ENCODE peak calls at places on chromosomes 7 and 10, in eight cellular contexts. D, P, Q, S, F, T, C and G are unnamed samples.

GRCh38 chr7:121752706-121753105 is 120.3 kb upstream of the PTPRZ1 start:
- DNase-seq in D (no peak), P (peak; percentile 52), Q (peak; percentile 5), S (no peak), F (peak; percentile 13), T (peak; percentile 26), C (peak; percentile 4), G (peak; percentile 10)

GRCh38 chr10:34557173-34557572 is 257.9 kb downstream of the PARD3 start:
- DNase-seq in D (no peak), P (no peak), Q (no peak), S (no peak), F (no peak), T (no peak), C (no peak), G (no peak)

GRCh38 chr7:3089493-3089892 is 45.8 kb upstream of the CARD11 start:
- DNase-seq in D (no peak), P (peak; percentile 77), Q (peak; percentile 27), S (no peak), F (peak; percentile 12), T (peak; percentile 31), C (no peak), G (peak; percentile 26)

GRCh38 chr10:132133005-132133404 is 53.7 kb upstream of the DPYSL4 start:
- DNase-seq in D (no peak), P (peak; percentile 28), Q (no peak), S (no peak), F (no peak), T (no peak), C (no peak), G (no peak)

GRCh38 chr10:102102421-102102820 is 17.7 kb downstream of the LDB1 start:
- DNase-seq in D (no peak), P (no peak), Q (no peak), S (no peak), F (no peak), T (no peak), C (no peak), G (no peak)

GRCh38 chr10:10403762-10404161 is 613.9 kb upstream of the CELF2 start:
- DNase-seq in D (no peak), P (no peak), Q (no peak), S (no peak), F (no peak), T (no peak), C (no peak), G (no peak)

GRCh38 chr10:103106556-103106955 is 86.5 kb downstream of the NT5C2 start:
- DNase-seq in D (no peak), P (no peak), Q (no peak), S (no peak), F (no peak), T (no peak), C (no peak), G (no peak)

GRCh38 chr7:151175793-151176311 is 8.4 kb upstream of the GBX1 start:
- DNase-seq in D (no peak), P (no peak), Q (no peak), S (peak; percentile 43), F (no peak), T (peak; percentile 26), C (no peak), G (no peak)

GRCh38 chr10:123559066-123559822 is 106.9 kb upstream of the GPR26 start:
- DNase-seq in D (peak; percentile 34), P (peak; percentile 81), Q (peak; percentile 36), S (peak; percentile 41), F (peak; percentile 23), T (peak; percentile 65), C (peak; percentile 6), G (peak; percentile 75)

GRCh38 chr7:130641497-130641896 is 27.1 kb downstream of the COPG2 start:
- DNase-seq in D (no peak), P (no peak), Q (no peak), S (no peak), F (no peak), T (no peak), C (no peak), G (no peak)

GRCh38 chr10:89685932-89686331 is 15.5 kb upstream of the KIF20B start:
- DNase-seq in D (no peak), P (no peak), Q (no peak), S (no peak), F (no peak), T (no peak), C (no peak), G (no peak)

GRCh38 chr10:89679986-89680385 is 21.4 kb upstream of the KIF20B start:
- DNase-seq in D (no peak), P (no peak), Q (no peak), S (no peak), F (no peak), T (no peak), C (no peak), G (no peak)

GRCh38 chr10:89684604-89685003 is 16.8 kb upstream of the KIF20B start:
- DNase-seq in D (peak; percentile 34), P (no peak), Q (no peak), S (no peak), F (peak; percentile 29), T (no peak), C (no peak), G (no peak)

GRCh38 chr10:89683911-89684310 is 17.5 kb upstream of the KIF20B start:
- DNase-seq in D (no peak), P (no peak), Q (no peak), S (no peak), F (no peak), T (no peak), C (no peak), G (no peak)
- TF ChIP-seq CTCF in D (no peak), P (no peak), Q (no peak), S (no peak), F (no peak), T (no peak), C (no peak), G (no peak)

DNA sequence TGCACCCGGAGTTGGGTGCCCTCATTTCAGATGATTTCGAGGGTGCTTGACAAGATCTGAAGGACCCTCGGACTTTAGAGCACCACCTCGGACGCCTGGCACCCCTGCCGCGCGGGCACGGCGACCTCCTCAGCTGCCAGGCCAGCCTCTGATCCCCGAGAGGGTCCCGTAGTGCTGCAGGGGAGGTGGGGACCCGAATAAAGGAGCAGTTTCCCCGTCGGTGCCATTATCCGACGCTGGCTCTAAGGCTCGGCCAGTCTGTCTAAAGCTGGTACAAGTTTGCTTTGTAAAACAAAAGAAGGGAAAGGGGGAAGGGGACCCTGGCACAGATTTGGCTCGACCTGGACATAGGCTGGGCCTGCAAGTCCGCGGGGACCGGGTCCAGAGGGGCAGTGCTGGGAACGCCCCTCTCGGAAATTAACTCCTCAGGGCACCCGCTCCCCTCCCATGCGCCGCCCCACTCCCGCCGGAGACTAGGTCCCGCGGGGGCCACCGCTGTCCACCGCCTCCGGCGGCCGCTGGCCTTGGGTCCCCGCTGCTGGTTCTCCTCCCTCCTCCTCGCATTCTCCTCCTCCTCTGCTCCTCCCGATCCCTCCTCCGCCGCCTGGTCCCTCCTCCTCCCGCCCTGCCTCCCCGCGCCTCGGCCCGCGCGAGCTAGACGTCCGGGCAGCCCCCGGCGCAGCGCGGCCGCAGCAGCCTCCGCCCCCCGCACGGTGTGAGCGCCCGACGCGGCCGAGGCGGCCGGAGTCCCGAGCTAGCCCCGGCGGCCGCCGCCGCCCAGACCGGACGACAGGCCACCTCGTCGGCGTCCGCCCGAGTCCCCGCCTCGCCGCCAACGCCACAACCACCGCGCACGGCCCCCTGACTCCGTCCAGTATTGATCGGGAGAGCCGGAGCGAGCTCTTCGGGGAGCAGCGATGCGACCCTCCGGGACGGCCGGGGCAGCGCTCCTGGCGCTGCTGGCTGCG is at the start of gene EGFR:
- DNase-seq in D (peak; percentile 80), P (peak; percentile 82), Q (no peak), S (peak; percentile 96), F (peak; percentile 82), T (peak; percentile 76), C (peak; percentile 73), G (peak; percentile 87)
- TF ChIP-seq EZH2 in D (no peak), P (no peak), Q (no peak), S (no peak), F (no peak), T (no peak), C (no peak), G (no peak)

DNA sequence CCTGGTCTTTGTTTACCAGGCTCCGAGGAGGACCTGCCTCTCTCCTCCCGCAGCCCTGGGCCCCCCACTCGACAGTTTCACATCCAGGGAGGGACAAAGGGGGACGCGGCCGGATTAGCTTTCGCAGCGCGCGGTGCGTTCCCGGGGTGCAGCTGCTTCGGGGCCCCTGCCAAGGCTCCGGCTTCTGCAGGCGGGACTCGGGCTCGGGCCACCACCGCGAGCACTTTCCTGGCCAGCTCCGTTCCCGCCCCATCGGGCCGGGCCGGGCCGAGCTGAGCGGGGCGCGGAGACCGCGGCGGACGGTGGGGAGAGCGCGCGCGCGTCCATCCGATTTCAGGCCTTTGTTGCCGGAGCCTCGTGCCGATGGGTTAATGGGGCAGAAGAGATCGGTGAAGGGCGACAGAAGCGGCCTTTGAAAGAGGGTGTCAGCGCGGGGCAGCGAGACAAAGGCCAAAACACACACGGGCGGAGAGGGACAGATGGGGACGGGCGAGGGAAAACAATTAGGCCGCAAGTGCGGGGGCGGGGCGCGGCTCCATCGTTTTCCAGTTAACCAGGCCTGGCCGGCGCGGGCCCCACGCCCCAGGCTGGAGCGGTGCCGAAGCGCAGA is 8.5 kb upstream of the UNCX start:
- DNase-seq in D (no peak), P (peak; percentile 93), Q (no peak), S (no peak), F (no peak), T (no peak), C (no peak), G (no peak)
- H3K4me2 ChIP-seq in D (no peak overlapping the region), P (peak overlapping the region; percentile 67), Q (no peak overlapping the region), S (no peak overlapping the region), F (no peak overlapping the region), T (no peak overlapping the region), C (peak overlapping the region; percentile 26), G (peak overlapping the region; percentile 54)

GRCh38 chr7:375491-375821 is 85.5 kb downstream of the FOXL3 start:
- DNase-seq in D (no peak), P (no peak), Q (no peak), S (no peak), F (no peak), T (no peak), C (no peak), G (no peak)
- TF ChIP-seq CTCF in D (no peak), P (no peak), Q (no peak), S (no peak), F (no peak), T (no peak), C (no peak), G (no peak)

GRCh38 chr7:1412322-1413261 is 46.7 kb downstream of the MICALL2 start:
- DNase-seq in D (peak; percentile 63), P (peak; percentile 97), Q (peak; percentile 69), S (peak; percentile 91), F (peak; percentile 63), T (peak; percentile 93), C (peak; percentile 36), G (peak; percentile 96)
- TF ChIP-seq EZH2 in D (no peak), P (peak; percentile 27), Q (peak; percentile 77), S (no peak), F (no peak), T (no peak), C (no peak), G (no peak)